ENCODE peak calls at places on chromosome 12, in four cellular contexts. E, Z, B and G are unnamed samples.

GRCh38 chr12:95248604-95249355 is 31.2 kb downstream of the VEZT start:
- DNase-seq in E (no peak), B (no peak), Z (no peak), G (peak; percentile 11)

GRCh38 chr12:28027947-28028724 is 55.6 kb upstream of the PTHLH start:
- DNase-seq in Z (no peak), B (no peak), E (no peak), G (no peak)

GRCh38 chr12:80400591-80400991 is 43.4 kb upstream of the PTPRQ start:
- DNase-seq in Z (peak; percentile 15), B (no peak), E (no peak), G (no peak)

GRCh38 chr12:23816394-23816851 is 133.0 kb downstream of the SOX5 start:
- DNase-seq in Z (peak; percentile 17), E (peak; percentile 12), B (no peak), G (no peak)

GRCh38 chr12:96155181-96155580 is 39.0 kb upstream of the ELK3 start:
- DNase-seq in B (no peak), E (no peak), Z (no peak), G (no peak)

GRCh38 chr12:113161415-113162016 is 12.0 kb downstream of the CFAP73 start:
- DNase-seq in E (no peak), B (peak; percentile 94), Z (peak; percentile 97), G (peak; percentile 76)

GRCh38 chr12:25728196-25728595 is 175.1 kb upstream of the LMNTD1 start:
- DNase-seq in E (no peak), B (no peak), Z (no peak), G (no peak)

GRCh38 chr12:14418526-14418925 is 53.0 kb downstream of the ATF7IP start:
- DNase-seq in Z (no peak), E (no peak), B (no peak), G (no peak)

GRCh38 chr12:4719821-4720636 is at the start of gene GALNT8:
- DNase-seq in B (no peak), E (no peak), Z (no peak), G (no peak)

GRCh38 chr12:4270670-4271432 is 2.7 kb upstream of the CCND2 start:
- DNase-seq in B (peak; percentile 24), Z (peak; percentile 74), E (no peak), G (no peak)

GRCh38 chr12:104873374-104873773 is 84.7 kb downstream of the SLC41A2 start:
- DNase-seq in B (no peak), Z (no peak), E (no peak), G (no peak)

GRCh38 chr12:3988519-3989217 is 115.5 kb upstream of the PARP11 start:
- DNase-seq in B (no peak), Z (no peak), E (no peak), G (no peak)

GRCh38 chr12:50085615-50085928 is 430 bp downstream of the SMARCD1 start:
- DNase-seq in Z (no peak), E (no peak), B (no peak), G (no peak)

GRCh38 chr12:65825573-65826512 is 1.6 kb downstream of the HMGA2 start:
- DNase-seq in E (no peak), Z (peak; percentile 67), B (no peak), G (peak; percentile 43)

GRCh38 chr12:33795536-33795935 is 226.8 kb upstream of the ALG10 start:
- DNase-seq in B (no peak), E (no peak), Z (no peak), G (no peak)

GRCh38 chr12:25994901-25995625 is 36.6 kb downstream of the RASSF8 start:
- DNase-seq in B (no peak), E (no peak), Z (no peak), G (no peak)

DNA sequence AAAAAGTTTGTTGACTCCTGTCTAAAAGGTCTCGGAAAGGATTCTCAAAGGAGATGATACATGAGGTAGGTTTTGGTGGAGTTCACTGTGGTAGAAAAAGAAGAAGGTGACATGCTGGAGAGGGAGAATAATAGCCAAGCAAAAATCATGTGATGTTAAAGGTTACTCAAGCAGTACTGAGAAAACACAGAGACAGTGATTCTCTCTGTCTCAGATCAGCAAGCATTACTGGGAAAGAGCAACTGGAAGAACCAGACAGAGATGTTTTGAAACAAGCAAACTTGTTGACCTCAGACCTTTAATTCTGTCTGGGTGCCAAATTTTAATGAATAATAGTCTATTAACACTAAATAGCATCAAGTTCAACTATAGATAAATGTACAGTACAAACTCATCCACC is 183.5 kb upstream of the PLEKHG7 start:
- DNase-seq in Z (no peak), E (no peak), B (no peak), G (no peak)
- TF ChIP-seq ELF4 in Z (no peak), E (no peak), B (no peak), G (no peak)

GRCh38 chr12:124292385-124292784 is 2.5 kb upstream of the RFLNA start:
- DNase-seq in B (no peak), Z (no peak), E (no peak), G (no peak)

GRCh38 chr12:124286414-124286813 is 8.5 kb upstream of the RFLNA start:
- DNase-seq in E (no peak), Z (no peak), B (no peak), G (no peak)

GRCh38 chr12:124293286-124294003 is 1.4 kb upstream of the RFLNA start:
- DNase-seq in E (no peak), B (no peak), Z (no peak), G (no peak)

GRCh38 chr12:124286946-124287345 is 7.9 kb upstream of the RFLNA start:
- DNase-seq in B (no peak), E (no peak), Z (no peak), G (no peak)

DNA sequence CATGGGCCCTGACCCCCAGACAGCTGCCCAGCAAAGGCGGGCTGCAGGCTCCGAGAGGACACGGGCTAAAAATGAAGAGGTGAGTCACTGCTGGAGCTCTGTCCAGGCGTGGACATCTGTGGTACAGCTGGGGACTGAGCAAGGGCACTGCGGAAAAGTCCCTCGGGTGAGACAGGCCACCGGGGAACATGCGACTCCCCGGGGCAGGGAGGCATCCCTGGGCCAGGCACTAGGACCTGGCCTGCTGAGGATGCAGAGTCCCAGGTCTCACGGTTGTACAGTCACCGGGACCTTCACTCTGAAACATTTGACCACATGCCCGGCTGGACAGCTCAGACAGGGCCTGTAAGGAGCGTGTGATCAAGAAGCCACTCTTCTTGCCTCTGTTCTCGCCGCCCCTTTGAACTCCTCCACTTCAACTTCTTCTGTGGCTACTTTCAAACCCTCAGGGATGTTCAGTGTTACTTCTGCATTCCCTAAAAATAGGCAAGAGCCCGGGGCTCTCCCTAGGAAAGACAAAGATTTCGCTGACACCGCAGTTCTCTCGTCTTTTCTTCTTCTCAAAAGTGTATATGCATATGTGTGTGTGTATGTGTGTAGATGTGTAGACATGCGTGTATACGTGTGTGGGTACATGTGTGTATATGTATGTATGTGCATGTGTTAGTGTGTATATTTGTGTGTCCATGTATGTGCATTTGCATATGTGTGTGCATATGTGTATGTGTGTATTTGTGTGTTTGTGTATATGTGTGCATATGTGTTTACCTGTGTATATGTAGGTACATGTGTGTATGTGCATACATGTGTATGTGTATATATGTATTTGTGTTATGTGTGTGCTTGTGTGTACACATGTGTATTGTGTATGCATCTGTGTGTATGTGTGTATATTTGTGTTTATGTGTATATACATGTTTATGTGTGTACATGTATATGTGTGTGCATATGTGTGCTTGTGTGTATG is 5.0 kb upstream of the RFLNA start:
- DNase-seq in E (no peak), B (no peak), Z (no peak), G (no peak)
- TF ChIP-seq ELF4 in E (no peak), B (no peak), Z (no peak), G (no peak)

GRCh38 chr12:21766403-21766802 is 8.1 kb downstream of the KCNJ8 start:
- DNase-seq in Z (no peak), B (no peak), E (no peak), G (no peak)

GRCh38 chr12:21763531-21763930 is 11.0 kb downstream of the KCNJ8 start:
- DNase-seq in B (no peak), Z (no peak), E (no peak), G (no peak)

GRCh38 chr12:21769311-21769710 is 5.2 kb downstream of the KCNJ8 start:
- DNase-seq in E (no peak), Z (no peak), B (no peak), G (no peak)

GRCh38 chr12:21764063-21764462 is 10.4 kb downstream of the KCNJ8 start:
- DNase-seq in E (no peak), B (no peak), Z (no peak), G (no peak)

DNA sequence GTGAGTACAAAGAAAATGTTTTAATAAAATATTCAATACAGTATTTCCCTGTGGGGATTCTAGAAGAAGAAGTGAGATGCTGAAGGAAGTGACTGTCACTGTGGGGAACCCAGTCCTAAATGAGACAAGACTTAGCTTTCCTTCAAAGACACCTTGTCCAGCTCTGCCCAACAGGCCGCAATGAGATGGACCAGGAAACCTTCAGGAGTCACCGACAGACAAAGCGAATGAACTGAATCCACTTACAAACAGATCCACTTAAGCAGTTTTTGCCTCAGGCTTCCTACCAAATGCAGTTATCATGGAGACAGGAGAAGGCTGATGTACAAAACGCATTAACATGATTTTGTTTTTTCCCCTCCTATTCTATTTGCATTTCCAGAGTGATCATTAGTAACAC is 9.6 kb downstream of the KCNJ8 start:
- DNase-seq in Z (no peak), E (no peak), B (no peak), G (no peak)
- TF ChIP-seq ELF4 in Z (no peak), E (no peak), B (no peak), G (no peak)

GRCh38 chr12:42670719-42671118 is 81.2 kb upstream of the PRICKLE1 start:
- DNase-seq in E (no peak), Z (no peak), B (no peak), G (no peak)

GRCh38 chr12:42669471-42669997 is 80.0 kb upstream of the PRICKLE1 start:
- DNase-seq in Z (no peak), E (no peak), B (no peak), G (no peak)

GRCh38 chr12:42679402-42679801 is 89.9 kb upstream of the PRICKLE1 start:
- DNase-seq in Z (no peak), E (no peak), B (no peak), G (no peak)

GRCh38 chr12:42673535-42673934 is 84.0 kb upstream of the PRICKLE1 start:
- DNase-seq in B (no peak), E (no peak), Z (no peak), G (no peak)
- TF ChIP-seq ELF4 in B (no peak), E (no peak), Z (no peak), G (no peak)

GRCh38 chr12:93290391-93290790 is 87.3 kb upstream of the NUDT4 start:
- DNase-seq in E (no peak), Z (no peak), B (no peak), G (no peak)
- TF ChIP-seq ELF4 in E (no peak), Z (no peak), B (no peak), G (no peak)

DNA sequence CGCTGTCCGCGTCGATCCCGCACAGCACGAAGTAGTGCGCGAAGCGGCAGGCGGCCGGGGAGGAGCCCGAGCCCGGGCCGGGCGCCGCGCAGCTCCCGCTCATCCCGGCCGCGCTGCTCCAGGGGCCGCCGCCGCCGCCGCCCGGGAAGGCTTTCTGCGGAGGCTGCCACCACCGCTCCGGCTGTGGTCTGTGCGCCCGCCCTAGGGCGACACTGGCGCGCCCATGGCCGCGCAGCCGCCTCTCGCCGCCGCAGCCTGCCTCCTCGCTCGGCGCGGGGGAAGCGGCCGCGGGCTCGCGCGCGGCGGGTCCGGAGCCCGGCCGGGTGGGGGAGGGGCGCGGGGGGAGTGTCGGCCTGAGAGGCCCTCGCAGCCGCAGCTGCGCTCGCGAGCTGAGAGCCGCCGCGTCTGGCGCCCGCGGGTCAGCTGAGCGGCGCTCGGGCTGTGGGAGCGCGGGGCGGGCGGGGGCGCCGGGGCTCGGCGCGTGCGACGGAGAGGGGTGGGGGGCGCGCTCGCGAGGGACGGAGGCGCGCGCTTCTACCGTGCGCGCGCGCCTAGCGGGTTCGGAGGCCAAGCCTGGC is at the start of gene DENND5B:
- DNase-seq in B (peak; percentile 72), Z (peak; percentile 67), E (peak; percentile 50), G (peak; percentile 81)
- TF ChIP-seq ELF4 in B (no peak), Z (no peak), E (no peak), G (no peak)